ENCODE peak calls at places on chromosomes 5 and 9, in six cellular contexts. One of them, this sample, is unnamed. For H3K36me3, the result is how much of the 10 kb centered on the place peaks cover.

GRCh38 chr5:38258319-38259061 is at the start of gene EGFLAM:
- DNase-seq in left ventricle myocardium inferior: peak
- DNase-seq in PC-3: no peak
- DNase-seq in osteoblast: peak
- DNase-seq in spleen: no peak
- DNase-seq in right lobe of liver: no peak
- DNase-seq in this sample: no peak

GRCh38 chr5:174698156-174698555 is 26.2 kb upstream of the MSX2 start:
- DNase-seq in PC-3: no peak
- DNase-seq in spleen: no peak
- DNase-seq in right lobe of liver: no peak
- DNase-seq in osteoblast: no peak
- DNase-seq in left ventricle myocardium inferior: no peak
- DNase-seq in this sample: no peak

GRCh38 chr9:136880651-136881050 is 5.7 kb upstream of the TRAF2 start:
- DNase-seq in PC-3: no peak
- DNase-seq in left ventricle myocardium inferior: no peak
- DNase-seq in spleen: peak
- DNase-seq in right lobe of liver: no peak
- DNase-seq in osteoblast: peak
- DNase-seq in this sample: no peak

GRCh38 chr5:91641730-91642350 is 258.7 kb upstream of the ARRDC3 start:
- DNase-seq in spleen: no peak
- DNase-seq in PC-3: peak
- DNase-seq in osteoblast: no peak
- DNase-seq in left ventricle myocardium inferior: no peak
- DNase-seq in right lobe of liver: no peak
- DNase-seq in this sample: peak

GRCh38 chr9:120252248-120252647 is 327.7 kb downstream of the CDK5RAP2 start:
- DNase-seq in osteoblast: no peak
- DNase-seq in spleen: no peak
- DNase-seq in right lobe of liver: no peak
- DNase-seq in PC-3: no peak
- DNase-seq in left ventricle myocardium inferior: no peak
- DNase-seq in this sample: no peak

GRCh38 chr5:113806250-113806649 is 292.8 kb downstream of the YTHDC2 start:
- DNase-seq in left ventricle myocardium inferior: no peak
- DNase-seq in PC-3: peak
- DNase-seq in spleen: no peak
- DNase-seq in right lobe of liver: no peak
- DNase-seq in osteoblast: peak
- DNase-seq in this sample: peak

GRCh38 chr9:122338989-122339388 is 31.8 kb upstream of the PTGS1 start:
- DNase-seq in left ventricle myocardium inferior: no peak
- DNase-seq in osteoblast: peak
- DNase-seq in spleen: peak
- DNase-seq in PC-3: no peak
- DNase-seq in right lobe of liver: no peak
- DNase-seq in this sample: no peak

GRCh38 chr5:137629646-137630045 is 106.2 kb downstream of the KLHL3 start:
- DNase-seq in osteoblast: peak
- DNase-seq in right lobe of liver: no peak
- DNase-seq in PC-3: peak
- DNase-seq in spleen: no peak
- DNase-seq in left ventricle myocardium inferior: no peak
- DNase-seq in this sample: no peak

GRCh38 chr5:69492391-69493234 is at the start of gene OCLN:
- DNase-seq in right lobe of liver: peak
- DNase-seq in osteoblast: peak
- DNase-seq in spleen: peak
- DNase-seq in left ventricle myocardium inferior: no peak
- DNase-seq in PC-3: peak
- DNase-seq in this sample: no peak

GRCh38 chr5:474826-475661 is 32.1 kb downstream of the EXOC3 start:
- DNase-seq in spleen: peak
- DNase-seq in right lobe of liver: no peak
- DNase-seq in osteoblast: peak
- DNase-seq in left ventricle myocardium inferior: peak
- DNase-seq in PC-3: no peak
- DNase-seq in this sample: no peak

GRCh38 chr9:93540305-93540704 is 36.1 kb upstream of the PHF2 start:
- DNase-seq in osteoblast: no peak
- DNase-seq in left ventricle myocardium inferior: no peak
- DNase-seq in right lobe of liver: no peak
- DNase-seq in spleen: no peak
- DNase-seq in PC-3: no peak
- DNase-seq in this sample: no peak

GRCh38 chr9:93541005-93541404 is 35.4 kb upstream of the PHF2 start:
- DNase-seq in osteoblast: no peak
- DNase-seq in left ventricle myocardium inferior: no peak
- DNase-seq in right lobe of liver: no peak
- DNase-seq in spleen: no peak
- DNase-seq in PC-3: no peak
- DNase-seq in this sample: no peak

GRCh38 chr9:93541581-93542349 is 34.6 kb upstream of the PHF2 start:
- DNase-seq in osteoblast: no peak
- DNase-seq in right lobe of liver: no peak
- DNase-seq in PC-3: no peak
- DNase-seq in left ventricle myocardium inferior: no peak
- DNase-seq in spleen: no peak
- DNase-seq in this sample: no peak

GRCh38 chr9:93543117-93543516 is 33.3 kb upstream of the PHF2 start:
- DNase-seq in left ventricle myocardium inferior: no peak
- DNase-seq in spleen: no peak
- DNase-seq in osteoblast: no peak
- DNase-seq in PC-3: no peak
- DNase-seq in right lobe of liver: no peak
- DNase-seq in this sample: no peak
- H3K36me3 ChIP-seq in left ventricle myocardium inferior: under half
- H3K36me3 ChIP-seq in spleen: half or more
- H3K36me3 ChIP-seq in osteoblast: under half
- H3K36me3 ChIP-seq in PC-3: under half
- H3K36me3 ChIP-seq in right lobe of liver: under half
- H3K36me3 ChIP-seq in this sample: under half

DNA sequence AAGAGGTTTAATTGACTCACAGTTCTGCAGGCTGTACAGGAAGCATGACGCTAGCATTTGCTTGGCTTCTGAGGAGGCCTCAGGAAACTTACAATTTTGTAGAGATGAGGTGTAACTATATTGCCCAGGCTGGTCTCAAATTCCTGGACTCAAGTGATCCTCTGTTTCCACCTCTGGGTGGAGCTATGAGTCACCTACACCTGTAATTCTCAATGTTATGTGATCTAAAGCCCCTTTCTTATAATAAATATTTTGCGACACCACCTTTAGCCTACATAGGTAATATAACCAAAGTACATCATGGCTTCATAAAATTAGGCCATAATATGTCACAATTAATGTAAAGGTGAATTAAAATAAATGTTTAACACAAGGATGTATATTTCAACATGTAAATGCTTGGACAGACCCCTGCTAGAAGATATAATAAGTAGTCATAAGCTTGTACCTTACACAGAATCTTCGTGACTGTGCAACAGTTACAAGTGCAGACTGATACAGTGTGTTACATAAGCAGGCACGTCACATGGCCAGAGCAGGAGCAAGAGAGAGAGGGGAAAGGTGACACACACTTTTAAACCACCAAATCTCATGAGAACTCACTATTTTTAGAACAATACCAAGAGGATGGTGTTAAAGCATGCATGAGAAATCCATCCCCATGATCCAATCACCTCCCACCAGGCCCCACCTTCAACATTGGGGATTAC is 29.8 kb upstream of the SPINK4 start:
- DNase-seq in right lobe of liver: peak
- DNase-seq in osteoblast: no peak
- DNase-seq in left ventricle myocardium inferior: no peak
- DNase-seq in spleen: no peak
- DNase-seq in PC-3: peak
- DNase-seq in this sample: no peak
- TF ChIP-seq CTCF in right lobe of liver: no peak
- TF ChIP-seq CTCF in osteoblast: no peak
- TF ChIP-seq CTCF in left ventricle myocardium inferior: no peak
- TF ChIP-seq CTCF in spleen: no peak
- TF ChIP-seq CTCF in PC-3: no peak
- TF ChIP-seq CTCF in this sample: no peak

GRCh38 chr5:154205441-154206117 is 15.0 kb downstream of the GALNT10 start:
- DNase-seq in osteoblast: no peak
- DNase-seq in left ventricle myocardium inferior: no peak
- DNase-seq in PC-3: no peak
- DNase-seq in right lobe of liver: no peak
- DNase-seq in spleen: no peak
- DNase-seq in this sample: no peak

GRCh38 chr5:154201108-154201769 is 10.7 kb downstream of the GALNT10 start:
- DNase-seq in spleen: no peak
- DNase-seq in osteoblast: no peak
- DNase-seq in right lobe of liver: no peak
- DNase-seq in left ventricle myocardium inferior: no peak
- DNase-seq in PC-3: no peak
- DNase-seq in this sample: no peak

GRCh38 chr5:154206291-154206690 is 15.8 kb downstream of the GALNT10 start:
- DNase-seq in left ventricle myocardium inferior: no peak
- DNase-seq in osteoblast: no peak
- DNase-seq in right lobe of liver: no peak
- DNase-seq in spleen: no peak
- DNase-seq in PC-3: no peak
- DNase-seq in this sample: no peak

GRCh38 chr5:154202379-154203260 is 12.1 kb downstream of the GALNT10 start:
- DNase-seq in right lobe of liver: no peak
- DNase-seq in osteoblast: no peak
- DNase-seq in PC-3: no peak
- DNase-seq in left ventricle myocardium inferior: no peak
- DNase-seq in spleen: no peak
- DNase-seq in this sample: no peak

GRCh38 chr5:154203798-154204578 is 13.5 kb downstream of the GALNT10 start:
- DNase-seq in PC-3: no peak
- DNase-seq in right lobe of liver: peak
- DNase-seq in left ventricle myocardium inferior: no peak
- DNase-seq in spleen: no peak
- DNase-seq in osteoblast: no peak
- DNase-seq in this sample: no peak
- H3K36me3 ChIP-seq in PC-3: under half
- H3K36me3 ChIP-seq in right lobe of liver: under half
- H3K36me3 ChIP-seq in left ventricle myocardium inferior: under half
- H3K36me3 ChIP-seq in spleen: under half
- H3K36me3 ChIP-seq in osteoblast: under half
- H3K36me3 ChIP-seq in this sample: under half

DNA sequence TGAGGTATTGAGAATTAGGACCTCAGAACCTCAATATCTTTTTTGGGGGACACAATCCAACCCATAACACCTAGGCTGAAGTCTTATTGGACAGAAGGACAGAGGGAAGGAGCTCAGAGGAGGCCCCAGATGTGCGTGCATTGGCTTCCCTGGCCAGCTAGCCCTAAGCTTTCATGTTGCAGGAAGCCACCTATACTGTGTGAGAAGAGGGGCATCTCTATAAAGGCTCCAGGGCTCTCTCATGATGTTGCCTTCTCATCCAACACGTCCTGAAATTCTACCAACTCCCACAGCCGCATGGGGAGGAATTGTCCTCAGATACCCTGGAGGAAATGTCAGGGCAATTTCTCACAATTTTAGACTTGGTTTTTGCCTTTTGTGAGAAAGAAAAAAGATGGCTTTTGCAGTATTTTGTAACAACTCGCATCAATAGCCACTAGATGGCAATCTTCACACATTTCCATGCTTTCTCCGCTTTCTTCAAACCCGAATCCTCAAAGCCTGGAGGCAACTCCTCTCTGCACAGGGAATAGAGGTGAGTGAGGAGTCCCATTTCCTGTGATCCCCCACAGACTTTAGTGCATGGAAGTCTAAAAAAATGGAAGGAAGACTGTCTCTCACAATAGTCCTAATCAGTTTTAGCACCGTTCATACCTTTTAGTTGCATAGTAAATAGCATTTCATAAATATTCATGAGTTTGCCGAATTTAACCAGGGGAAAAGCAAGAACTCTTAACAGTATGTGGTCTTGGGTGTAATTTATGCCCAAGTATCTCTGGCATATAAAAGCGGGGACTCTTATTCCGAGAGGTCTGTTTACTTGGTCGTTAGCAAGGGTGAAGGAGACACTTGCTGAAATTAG is 7.4 kb upstream of the PPP3R2 start:
- DNase-seq in PC-3: peak
- DNase-seq in spleen: no peak
- DNase-seq in left ventricle myocardium inferior: no peak
- DNase-seq in right lobe of liver: no peak
- DNase-seq in osteoblast: no peak
- DNase-seq in this sample: no peak
- TF ChIP-seq CTCF in PC-3: peak
- TF ChIP-seq CTCF in spleen: no peak
- TF ChIP-seq CTCF in left ventricle myocardium inferior: peak
- TF ChIP-seq CTCF in right lobe of liver: peak
- TF ChIP-seq CTCF in osteoblast: peak
- TF ChIP-seq CTCF in this sample: peak

GRCh38 chr9:37152365-37152764 is 32.0 kb downstream of the ZCCHC7 start:
- DNase-seq in osteoblast: no peak
- DNase-seq in spleen: no peak
- DNase-seq in PC-3: no peak
- DNase-seq in left ventricle myocardium inferior: no peak
- DNase-seq in right lobe of liver: no peak
- DNase-seq in this sample: no peak
- H3K36me3 ChIP-seq in osteoblast: under half
- H3K36me3 ChIP-seq in spleen: under half
- H3K36me3 ChIP-seq in PC-3: under half
- H3K36me3 ChIP-seq in left ventricle myocardium inferior: under half
- H3K36me3 ChIP-seq in right lobe of liver: under half
- H3K36me3 ChIP-seq in this sample: under half

DNA sequence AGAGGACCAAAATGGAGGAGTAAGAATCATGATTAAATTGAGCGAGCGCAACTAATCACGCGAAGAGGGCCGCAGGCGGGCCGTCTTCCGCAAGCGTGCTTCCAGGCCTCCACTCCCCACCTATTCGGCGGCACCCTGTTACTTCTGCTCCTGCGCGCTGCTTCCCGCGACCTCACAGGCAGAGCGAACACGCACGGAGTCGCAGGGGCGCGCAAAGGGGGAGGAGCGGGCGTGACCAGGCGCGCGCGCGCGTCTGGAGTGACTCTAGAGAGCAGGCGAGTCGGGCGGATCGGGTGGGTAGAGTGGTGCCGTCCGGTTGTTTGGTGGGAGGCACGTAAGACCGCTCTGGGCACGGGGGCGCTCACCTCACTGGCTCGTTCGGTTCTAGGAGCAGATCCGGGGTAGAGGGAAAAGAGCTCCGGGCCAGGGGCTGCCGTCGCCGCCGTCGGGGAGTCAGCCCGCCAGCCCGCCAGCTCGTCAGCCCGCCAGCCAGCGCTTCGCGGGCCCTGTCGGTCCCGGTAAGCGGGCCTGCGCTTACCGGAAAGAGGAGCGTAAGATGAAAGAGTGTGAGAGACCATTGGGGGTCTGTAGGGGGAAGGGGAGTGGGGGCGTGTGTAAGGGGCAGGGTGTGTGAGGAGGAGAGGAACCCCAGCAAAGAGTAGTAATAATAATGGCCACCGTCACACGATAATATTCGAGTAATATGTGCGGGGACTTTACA is at the start of gene CNOT8:
- DNase-seq in osteoblast: peak
- DNase-seq in left ventricle myocardium inferior: peak
- DNase-seq in PC-3: peak
- DNase-seq in spleen: peak
- DNase-seq in right lobe of liver: peak
- DNase-seq in this sample: peak
- TF ChIP-seq CTCF in osteoblast: no peak
- TF ChIP-seq CTCF in left ventricle myocardium inferior: no peak
- TF ChIP-seq CTCF in PC-3: no peak
- TF ChIP-seq CTCF in spleen: no peak
- TF ChIP-seq CTCF in right lobe of liver: no peak
- TF ChIP-seq CTCF in this sample: no peak

GRCh38 chr5:168778536-168778935 is 199.4 kb upstream of the PANK3 start:
- DNase-seq in spleen: no peak
- DNase-seq in right lobe of liver: no peak
- DNase-seq in left ventricle myocardium inferior: no peak
- DNase-seq in PC-3: no peak
- DNase-seq in osteoblast: no peak
- DNase-seq in this sample: no peak
- H3K36me3 ChIP-seq in spleen: under half
- H3K36me3 ChIP-seq in right lobe of liver: under half
- H3K36me3 ChIP-seq in left ventricle myocardium inferior: under half
- H3K36me3 ChIP-seq in PC-3: under half
- H3K36me3 ChIP-seq in osteoblast: under half
- H3K36me3 ChIP-seq in this sample: under half

This sample was measured in BJ.